ENCODE peak calls at places on chromosome 7, in nine cellular contexts. One of them, this sample, is unnamed.
A peak's percentile ranks its signal among the peaks of the same experiment; 100 is the strongest.

GRCh38 chr7:107315821-107316220 is 147.0 kb downstream of the HBP1 start:
- DNase-seq in tibial nerve: no peak
- DNase-seq in transverse colon: no peak
- DNase-seq in H1: no peak
- DNase-seq in sigmoid colon: no peak
- DNase-seq in ovary: no peak
- DNase-seq in SK-N-SH: no peak
- DNase-seq in A549: no peak
- DNase-seq in GM12878: no peak
- DNase-seq in this sample: no peak

GRCh38 chr7:135447783-135448182 is 62.1 kb downstream of the CNOT4 start:
- DNase-seq in tibial nerve: no peak
- DNase-seq in A549: no peak
- DNase-seq in sigmoid colon: no peak
- DNase-seq in transverse colon: no peak
- DNase-seq in ovary: no peak
- DNase-seq in H1: no peak
- DNase-seq in SK-N-SH: no peak
- DNase-seq in GM12878: no peak
- DNase-seq in this sample: no peak

GRCh38 chr7:108235451-108236061 is 105.4 kb upstream of the LAMB4 start:
- DNase-seq in A549: no peak
- DNase-seq in tibial nerve: no peak
- DNase-seq in SK-N-SH: no peak
- DNase-seq in ovary: no peak
- DNase-seq in GM12878: no peak
- DNase-seq in H1: no peak
- DNase-seq in sigmoid colon: no peak
- DNase-seq in transverse colon: no peak
- DNase-seq in this sample: no peak

GRCh38 chr7:157520249-157520648 is 183.4 kb downstream of the DNAJB6 start:
- DNase-seq in transverse colon: no peak
- DNase-seq in ovary: no peak
- DNase-seq in H1: no peak
- DNase-seq in tibial nerve: no peak
- DNase-seq in sigmoid colon: peak; percentile 30
- DNase-seq in A549: no peak
- DNase-seq in GM12878: peak; percentile 23
- DNase-seq in SK-N-SH: no peak
- DNase-seq in this sample: no peak

GRCh38 chr7:151491859-151492258 is 27.8 kb downstream of the RHEB start:
- DNase-seq in A549: peak; percentile 81
- DNase-seq in tibial nerve: no peak
- DNase-seq in H1: no peak
- DNase-seq in SK-N-SH: no peak
- DNase-seq in GM12878: no peak
- DNase-seq in sigmoid colon: no peak
- DNase-seq in transverse colon: no peak
- DNase-seq in ovary: no peak
- DNase-seq in this sample: no peak

GRCh38 chr7:7276151-7276550 is 93.8 kb downstream of the C1GALT1 start:
- DNase-seq in ovary: no peak
- DNase-seq in A549: no peak
- DNase-seq in SK-N-SH: no peak
- DNase-seq in transverse colon: no peak
- DNase-seq in GM12878: no peak
- DNase-seq in tibial nerve: no peak
- DNase-seq in H1: no peak
- DNase-seq in sigmoid colon: no peak
- DNase-seq in this sample: no peak

GRCh38 chr7:158683541-158683940 is 21.1 kb downstream of the NCAPG2 start:
- DNase-seq in transverse colon: no peak
- DNase-seq in A549: no peak
- DNase-seq in SK-N-SH: no peak
- DNase-seq in ovary: no peak
- DNase-seq in tibial nerve: no peak
- DNase-seq in sigmoid colon: no peak
- DNase-seq in H1: no peak
- DNase-seq in GM12878: no peak
- DNase-seq in this sample: no peak

GRCh38 chr7:70325509-70326101 is 727.3 kb downstream of the AUTS2 start:
- DNase-seq in tibial nerve: no peak
- DNase-seq in GM12878: no peak
- DNase-seq in transverse colon: no peak
- DNase-seq in sigmoid colon: no peak
- DNase-seq in A549: no peak
- DNase-seq in SK-N-SH: peak; percentile 42
- DNase-seq in ovary: no peak
- DNase-seq in H1: no peak
- DNase-seq in this sample: no peak

GRCh38 chr7:47087866-47088265 is 494.0 kb downstream of the TNS3 start:
- DNase-seq in ovary: no peak
- DNase-seq in GM12878: no peak
- DNase-seq in sigmoid colon: no peak
- DNase-seq in A549: no peak
- DNase-seq in tibial nerve: no peak
- DNase-seq in transverse colon: no peak
- DNase-seq in SK-N-SH: no peak
- DNase-seq in H1: no peak
- DNase-seq in this sample: no peak

GRCh38 chr7:157391036-157391710 is 54.4 kb downstream of the DNAJB6 start:
- DNase-seq in sigmoid colon: no peak
- DNase-seq in tibial nerve: no peak
- DNase-seq in ovary: no peak
- DNase-seq in H1: no peak
- DNase-seq in A549: no peak
- DNase-seq in GM12878: no peak
- DNase-seq in transverse colon: no peak
- DNase-seq in SK-N-SH: no peak
- DNase-seq in this sample: peak; percentile 70

GRCh38 chr7:155973451-155973997 is 161.3 kb upstream of the SHH start:
- DNase-seq in A549: no peak
- DNase-seq in sigmoid colon: peak; percentile 21
- DNase-seq in transverse colon: no peak
- DNase-seq in H1: no peak
- DNase-seq in tibial nerve: no peak
- DNase-seq in GM12878: no peak
- DNase-seq in SK-N-SH: no peak
- DNase-seq in ovary: no peak
- DNase-seq in this sample: peak; percentile 40

GRCh38 chr7:133452611-133453010 is 199.7 kb downstream of the EXOC4 start:
- DNase-seq in tibial nerve: no peak
- DNase-seq in ovary: no peak
- DNase-seq in transverse colon: no peak
- DNase-seq in sigmoid colon: no peak
- DNase-seq in GM12878: no peak
- DNase-seq in A549: no peak
- DNase-seq in H1: no peak
- DNase-seq in SK-N-SH: no peak
- DNase-seq in this sample: no peak

GRCh38 chr7:149870701-149871483 is 2.9 kb upstream of the ATP6V0E2 start:
- DNase-seq in SK-N-SH: no peak
- DNase-seq in H1: no peak
- DNase-seq in tibial nerve: no peak
- DNase-seq in ovary: no peak
- DNase-seq in sigmoid colon: no peak
- DNase-seq in transverse colon: no peak
- DNase-seq in A549: no peak
- DNase-seq in GM12878: no peak
- DNase-seq in this sample: no peak

GRCh38 chr7:131586259-131586658 is 29.8 kb upstream of the PODXL start:
- DNase-seq in H1: no peak
- DNase-seq in tibial nerve: no peak
- DNase-seq in GM12878: no peak
- DNase-seq in A549: no peak
- DNase-seq in transverse colon: peak; percentile 38
- DNase-seq in ovary: no peak
- DNase-seq in SK-N-SH: no peak
- DNase-seq in sigmoid colon: no peak
- DNase-seq in this sample: no peak

GRCh38 chr7:99036531-99037175 is 107.3 kb downstream of the SMURF1 start:
- DNase-seq in ovary: no peak
- DNase-seq in transverse colon: no peak
- DNase-seq in H1: peak; percentile 41
- DNase-seq in sigmoid colon: no peak
- DNase-seq in GM12878: no peak
- DNase-seq in A549: peak; percentile 55
- DNase-seq in tibial nerve: no peak
- DNase-seq in SK-N-SH: peak; percentile 68
- DNase-seq in this sample: no peak

GRCh38 chr7:157542669-157543021 is 205.8 kb downstream of the DNAJB6 start:
- DNase-seq in sigmoid colon: peak; percentile 41
- DNase-seq in A549: no peak
- DNase-seq in H1: no peak
- DNase-seq in transverse colon: no peak
- DNase-seq in tibial nerve: no peak
- DNase-seq in SK-N-SH: no peak
- DNase-seq in ovary: no peak
- DNase-seq in GM12878: no peak
- DNase-seq in this sample: peak; percentile 58

GRCh38 chr7:6015917-6016652 is 7.0 kb downstream of the AIMP2 start:
- DNase-seq in A549: no peak
- DNase-seq in H1: no peak
- DNase-seq in transverse colon: peak; percentile 41
- DNase-seq in sigmoid colon: peak; percentile 91
- DNase-seq in SK-N-SH: no peak
- DNase-seq in tibial nerve: peak; percentile 66
- DNase-seq in ovary: peak; percentile 80
- DNase-seq in GM12878: no peak
- DNase-seq in this sample: no peak

GRCh38 chr7:103307487-103308231 is 10.4 kb downstream of the PMPCB start:
- DNase-seq in GM12878: no peak
- DNase-seq in sigmoid colon: no peak
- DNase-seq in transverse colon: no peak
- DNase-seq in SK-N-SH: no peak
- DNase-seq in H1: no peak
- DNase-seq in A549: no peak
- DNase-seq in tibial nerve: no peak
- DNase-seq in ovary: no peak
- DNase-seq in this sample: no peak

GRCh38 chr7:45937301-45937700 is 16.2 kb upstream of the IGFBP3 start:
- DNase-seq in H1: no peak
- DNase-seq in sigmoid colon: no peak
- DNase-seq in SK-N-SH: no peak
- DNase-seq in A549: no peak
- DNase-seq in transverse colon: no peak
- DNase-seq in GM12878: no peak
- DNase-seq in ovary: no peak
- DNase-seq in tibial nerve: no peak
- DNase-seq in this sample: no peak
- TF ChIP-seq EP300 in H1: no peak
- TF ChIP-seq EP300 in sigmoid colon: no peak
- TF ChIP-seq EP300 in SK-N-SH: no peak
- TF ChIP-seq EP300 in A549: no peak
- TF ChIP-seq EP300 in transverse colon: no peak
- TF ChIP-seq EP300 in GM12878: no peak
- TF ChIP-seq EP300 in ovary: no peak
- TF ChIP-seq EP300 in tibial nerve: no peak
- TF ChIP-seq EP300 in this sample: no peak

DNA sequence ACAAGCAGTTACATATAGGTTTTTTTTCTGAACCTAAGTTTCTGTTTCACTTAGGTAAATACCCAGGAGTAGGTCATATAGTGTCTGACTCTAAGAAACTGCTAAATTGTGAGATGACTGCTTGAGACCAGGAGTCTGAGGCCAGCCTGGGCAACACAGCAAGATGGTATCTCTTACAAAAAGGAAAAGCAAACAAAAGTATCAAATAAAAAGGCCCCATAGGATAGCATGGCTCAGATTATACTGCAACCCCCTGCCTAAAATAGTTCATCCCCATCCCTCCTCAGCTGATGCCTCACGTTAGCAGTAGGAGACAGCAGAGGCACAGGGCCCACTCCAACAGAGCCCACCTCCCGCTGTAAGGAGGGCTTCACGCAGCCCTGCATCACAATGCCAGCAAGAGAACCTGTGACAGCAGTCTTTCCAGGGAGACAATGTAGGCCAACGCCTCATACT is 90.3 kb downstream of the SRPK2 start:
- DNase-seq in SK-N-SH: no peak
- DNase-seq in sigmoid colon: no peak
- DNase-seq in H1: no peak
- DNase-seq in transverse colon: no peak
- DNase-seq in A549: no peak
- DNase-seq in tibial nerve: no peak
- DNase-seq in GM12878: no peak
- DNase-seq in ovary: no peak
- DNase-seq in this sample: no peak
- TF ChIP-seq EP300 in SK-N-SH: no peak
- TF ChIP-seq EP300 in sigmoid colon: no peak
- TF ChIP-seq EP300 in H1: no peak
- TF ChIP-seq EP300 in transverse colon: no peak
- TF ChIP-seq EP300 in A549: no peak
- TF ChIP-seq EP300 in tibial nerve: no peak
- TF ChIP-seq EP300 in GM12878: no peak
- TF ChIP-seq EP300 in ovary: no peak
- TF ChIP-seq EP300 in this sample: no peak

DNA sequence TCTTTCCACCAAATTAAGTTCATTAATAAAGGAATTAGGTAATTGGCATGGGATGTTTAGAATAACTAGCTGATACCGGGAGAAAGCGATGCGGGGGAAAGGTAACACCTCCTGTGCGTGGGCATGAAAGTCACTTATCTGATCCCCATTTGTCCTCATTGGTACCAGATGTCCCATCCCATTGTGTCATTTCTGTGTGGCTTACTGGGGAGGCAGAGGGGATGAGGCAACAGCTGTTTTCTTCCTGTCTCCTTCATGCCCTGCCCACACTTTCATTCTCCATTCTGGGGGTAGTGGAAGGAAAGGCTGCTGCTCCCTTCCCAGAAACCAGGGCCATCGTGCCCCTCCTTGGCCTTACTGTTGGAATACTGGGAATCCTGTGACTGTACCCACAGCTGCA is 27.1 kb downstream of the EEPD1 start:
- DNase-seq in H1: no peak
- DNase-seq in SK-N-SH: peak; percentile 60
- DNase-seq in sigmoid colon: no peak
- DNase-seq in transverse colon: no peak
- DNase-seq in GM12878: no peak
- DNase-seq in A549: no peak
- DNase-seq in ovary: no peak
- DNase-seq in tibial nerve: no peak
- DNase-seq in this sample: no peak
- TF ChIP-seq EP300 in H1: no peak
- TF ChIP-seq EP300 in SK-N-SH: no peak
- TF ChIP-seq EP300 in sigmoid colon: no peak
- TF ChIP-seq EP300 in transverse colon: no peak
- TF ChIP-seq EP300 in GM12878: no peak
- TF ChIP-seq EP300 in A549: no peak
- TF ChIP-seq EP300 in ovary: no peak
- TF ChIP-seq EP300 in tibial nerve: no peak
- TF ChIP-seq EP300 in this sample: no peak

DNA sequence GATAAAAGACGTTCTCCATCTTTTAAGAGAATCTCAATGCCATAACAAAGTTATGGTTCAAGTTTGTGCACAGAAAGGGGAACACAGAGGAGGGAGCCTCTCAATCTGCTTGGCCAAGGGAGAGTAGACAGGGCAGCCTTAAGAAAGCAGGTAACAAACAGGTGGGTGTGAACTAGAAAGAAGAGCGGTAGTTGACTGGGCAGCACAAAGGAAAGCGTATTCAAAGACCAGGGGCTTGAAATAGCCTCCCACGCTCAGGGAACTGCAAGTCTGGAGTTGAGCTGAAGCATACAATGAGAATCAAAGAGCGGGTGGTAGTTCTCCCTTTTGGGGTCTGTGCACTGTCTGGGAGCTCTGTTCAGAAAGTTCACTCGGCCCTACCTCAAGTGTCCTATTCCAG is 18.9 kb upstream of the MACC1 start:
- DNase-seq in A549: no peak
- DNase-seq in ovary: no peak
- DNase-seq in sigmoid colon: no peak
- DNase-seq in transverse colon: no peak
- DNase-seq in H1: no peak
- DNase-seq in GM12878: no peak
- DNase-seq in tibial nerve: no peak
- DNase-seq in SK-N-SH: no peak
- DNase-seq in this sample: no peak
- TF ChIP-seq EP300 in A549: no peak
- TF ChIP-seq EP300 in ovary: no peak
- TF ChIP-seq EP300 in sigmoid colon: no peak
- TF ChIP-seq EP300 in transverse colon: no peak
- TF ChIP-seq EP300 in H1: no peak
- TF ChIP-seq EP300 in GM12878: no peak
- TF ChIP-seq EP300 in tibial nerve: no peak
- TF ChIP-seq EP300 in SK-N-SH: no peak
- TF ChIP-seq EP300 in this sample: no peak

This sample was measured in suprapubic skin.